ENCODE peak calls at places on chromosomes 6 and 20, in ten cellular contexts. R is HT1080; O is HS-27A; A is HT-29; C is effector memory CD8-positive, alpha-beta T cell; Z is C1 segment of cervical spinal cord; G is hypothalamus; S is heart right ventricle; I is NCI-H345; Y is upper lobe of right lung. U is an unnamed sample.

GRCh38 chr6:42038811-42039408 is 11.4 kb upstream of the TAF8 start:
- DNase-seq in R (no peak), O (no peak), A (no peak), C (no peak), Z (no peak), G (no peak), S (no peak), I (no peak), Y (no peak), U (no peak)

GRCh38 chr6:136723780-136724179 is 68.5 kb downstream of the MAP3K5 start:
- DNase-seq in R (peak; percentile 41), O (no peak), A (peak; percentile 47), C (peak; percentile 23), Z (no peak), G (no peak), S (no peak), I (no peak), Y (peak; percentile 65), U (peak; percentile 30)

GRCh38 chr6:1949533-1949932 is 295.9 kb downstream of the GMDS start:
- DNase-seq in R (no peak), O (no peak), A (no peak), C (no peak), Z (no peak), G (no peak), S (no peak), I (no peak), Y (no peak), U (no peak)

GRCh38 chr20:49685809-49686208 is 27.9 kb downstream of the B4GALT5 start:
- DNase-seq in R (peak; percentile 53), O (no peak), A (no peak), C (no peak), Z (no peak), G (no peak), S (no peak), I (no peak), Y (no peak), U (no peak)

GRCh38 chr20:13723015-13723414 is 61.7 kb downstream of the ESF1 start:
- DNase-seq in R (no peak), O (no peak), A (no peak), C (no peak), Z (no peak), G (no peak), S (no peak), I (no peak), Y (no peak), U (no peak)

GRCh38 chr20:10763117-10763516 is 89.3 kb upstream of the JAG1 start:
- DNase-seq in R (no peak), O (no peak), A (no peak), C (no peak), Z (no peak), G (no peak), S (no peak), I (no peak), Y (no peak), U (no peak)

GRCh38 chr6:140623498-140623897 is 1249.0 kb upstream of the CITED2 start:
- DNase-seq in R (peak; percentile 80), O (peak; percentile 55), A (no peak), C (no peak), Z (no peak), G (no peak), S (no peak), I (no peak), Y (no peak), U (no peak)

GRCh38 chr6:116087437-116088027 is 13.1 kb upstream of the NT5DC1 start:
- DNase-seq in R (peak; percentile 37), O (no peak), A (no peak), C (no peak), Z (no peak), G (no peak), S (no peak), I (no peak), Y (no peak), U (no peak)

GRCh38 chr6:158131926-158132325 is 36.1 kb downstream of the SERAC1 start:
- DNase-seq in R (peak; percentile 40), O (no peak), A (peak; percentile 50), C (no peak), Z (no peak), G (no peak), S (no peak), I (no peak), Y (no peak), U (no peak)

GRCh38 chr6:170290306-170291128 is at the start of gene DLL1:
- DNase-seq in R (peak; percentile 24), O (no peak), A (no peak), C (no peak), Z (no peak), G (peak; percentile 27), S (peak; percentile 76), I (peak; percentile 83), Y (no peak), U (peak; percentile 74)

GRCh38 chr6:24486065-24486464 is 3.3 kb downstream of the GPLD1 start:
- DNase-seq in R (no peak), O (no peak), A (no peak), C (no peak), Z (no peak), G (no peak), S (no peak), I (no peak), Y (no peak), U (no peak)

GRCh38 chr20:17530716-17531536 is at the start of gene BFSP1:
- DNase-seq in R (peak; percentile 26), O (no peak), A (peak; percentile 59), C (peak; percentile 34), Z (no peak), G (no peak), S (peak; percentile 56), I (peak; percentile 81), Y (peak; percentile 82), U (peak; percentile 39)

GRCh38 chr6:165059032-165059431 is 250.4 kb downstream of the C6orf118 start:
- DNase-seq in R (peak; percentile 78), O (no peak), A (peak; percentile 25), C (no peak), Z (no peak), G (no peak), S (no peak), I (no peak), Y (no peak), U (no peak)

GRCh38 chr6:168225471-168225901 is 94.1 kb downstream of the DACT2 start:
- DNase-seq in R (no peak), O (no peak), A (no peak), C (no peak), Z (no peak), G (no peak), S (no peak), I (no peak), Y (no peak), U (no peak)

GRCh38 chr6:11525468-11526155 is 11.9 kb upstream of the TMEM170B start:
- DNase-seq in R (no peak), O (no peak), A (no peak), C (peak; percentile 9), Z (no peak), G (no peak), S (no peak), I (no peak), Y (no peak), U (no peak)

GRCh38 chr6:96002576-96002910 is 13.2 kb upstream of the FUT9 start:
- DNase-seq in R (no peak), O (no peak), A (no peak), C (no peak), Z (no peak), G (no peak), S (no peak), I (no peak), Y (no peak), U (no peak)

GRCh38 chr6:25990172-25990873 is 27.7 kb downstream of the TRIM38 start:
- DNase-seq in R (no peak), O (no peak), A (no peak), C (no peak), Z (no peak), G (no peak), S (no peak), I (no peak), Y (no peak), U (no peak)

GRCh38 chr20:18057994-18058349 is 256 bp upstream of the OVOL2 start:
- DNase-seq in R (no peak), O (no peak), A (no peak), C (no peak), Z (no peak), G (no peak), S (no peak), I (peak; percentile 78), Y (no peak), U (no peak)

GRCh38 chr6:17505767-17506280 is 94.3 kb upstream of the FAM8A1 start:
- DNase-seq in R (peak; percentile 50), O (peak; percentile 23), A (no peak), C (no peak), Z (no peak), G (no peak), S (no peak), I (no peak), Y (no peak), U (no peak)

GRCh38 chr6:132298344-132298949 is 102.8 kb downstream of the MOXD1 start:
- DNase-seq in R (peak; percentile 28), O (peak; percentile 15), A (peak; percentile 60), C (no peak), Z (no peak), G (no peak), S (no peak), I (peak; percentile 11), Y (no peak), U (no peak)

GRCh38 chr20:38050691-38051090 is 17.1 kb downstream of the RPRD1B start:
- DNase-seq in R (no peak), O (no peak), A (no peak), C (no peak), Z (no peak), G (no peak), S (no peak), I (no peak), Y (no peak), U (no peak)

GRCh38 chr6:139014945-139015344 is 13.6 kb upstream of the ABRACL start:
- DNase-seq in R (no peak), O (no peak), A (no peak), C (no peak), Z (no peak), G (no peak), S (no peak), I (no peak), Y (no peak), U (no peak)

GRCh38 chr20:30611239-30611984 is 646.1 kb upstream of the DEFB115 start:
- DNase-seq in R (no peak), O (no peak), A (no peak), C (no peak), Z (no peak), G (no peak), S (no peak), I (no peak), Y (no peak), U (no peak)

GRCh38 chr6:32133786-32134185 is 3.7 kb upstream of the FKBPL start:
- DNase-seq in R (peak; percentile 30), O (no peak), A (no peak), C (no peak), Z (no peak), G (no peak), S (no peak), I (no peak), Y (no peak), U (no peak)

GRCh38 chr6:16683524-16684194 is 77.6 kb downstream of the ATXN1 start:
- DNase-seq in R (peak; percentile 92), O (peak; percentile 78), A (no peak), C (no peak), Z (no peak), G (no peak), S (no peak), I (no peak), Y (no peak), U (no peak)

GRCh38 chr6:16540804-16541752 is 220.2 kb downstream of the ATXN1 start:
- DNase-seq in R (no peak), O (no peak), A (no peak), C (no peak), Z (no peak), G (no peak), S (peak; percentile 24), I (no peak), Y (no peak), U (peak; percentile 38)

GRCh38 chr6:166488081-166488685 is 98.3 kb downstream of the RAMACL start:
- DNase-seq in R (peak; percentile 8), O (no peak), A (no peak), C (peak; percentile 67), Z (no peak), G (no peak), S (peak; percentile 63), I (no peak), Y (no peak), U (peak; percentile 80)

GRCh38 chr6:80210618-80211017 is 104.1 kb downstream of the BCKDHB start:
- DNase-seq in R (no peak), O (no peak), A (no peak), C (no peak), Z (no peak), G (no peak), S (no peak), I (no peak), Y (no peak), U (no peak)